ENCODE peak calls at places on chromosome 12, in ten cellular contexts. One of them, this sample, is unnamed.

GRCh38 chr12:108861878-108862587 is 4.7 kb upstream of the SSH1 start:
- DNase-seq in skeletal muscle cell: no peak
- DNase-seq in T-helper 22 cell: no peak
- DNase-seq in body of pancreas: no peak
- DNase-seq in NCI-H1105: no peak
- DNase-seq in HT1080: no peak
- DNase-seq in T47D: no peak
- DNase-seq in activated CD4-positive, alpha-beta memory T cell treated with anti-CD3 and anti-CD28 coated beads, Interleukin-2, amount 10 ng/mL, durations not matched to agents 7 days and 5 days: no peak
- DNase-seq in astrocyte of the hippocampus: no peak
- DNase-seq in amniotic stem cell: no peak
- DNase-seq in this sample: no peak

GRCh38 chr12:32671930-32672785 is 6.9 kb upstream of the DNM1L start:
- DNase-seq in skeletal muscle cell: peak; percentile 27
- DNase-seq in T-helper 22 cell: no peak
- DNase-seq in body of pancreas: peak; percentile 67
- DNase-seq in NCI-H1105: peak; percentile 64
- DNase-seq in HT1080: peak; percentile 48
- DNase-seq in T47D: peak; percentile 58
- DNase-seq in activated CD4-positive, alpha-beta memory T cell treated with anti-CD3 and anti-CD28 coated beads, Interleukin-2, amount 10 ng/mL, durations not matched to agents 7 days and 5 days: peak; percentile 21
- DNase-seq in astrocyte of the hippocampus: peak; percentile 77
- DNase-seq in amniotic stem cell: peak; percentile 62
- DNase-seq in this sample: peak; percentile 67

GRCh38 chr12:116295327-116296263 is 18.1 kb upstream of the MED13L start:
- DNase-seq in skeletal muscle cell: no peak
- DNase-seq in T-helper 22 cell: no peak
- DNase-seq in body of pancreas: no peak
- DNase-seq in NCI-H1105: no peak
- DNase-seq in HT1080: no peak
- DNase-seq in T47D: no peak
- DNase-seq in activated CD4-positive, alpha-beta memory T cell treated with anti-CD3 and anti-CD28 coated beads, Interleukin-2, amount 10 ng/mL, durations not matched to agents 7 days and 5 days: no peak
- DNase-seq in astrocyte of the hippocampus: peak; percentile 20
- DNase-seq in amniotic stem cell: no peak
- DNase-seq in this sample: no peak

GRCh38 chr12:20656600-20656999 is 38.5 kb upstream of the SLCO1C1 start:
- DNase-seq in skeletal muscle cell: no peak
- DNase-seq in T-helper 22 cell: no peak
- DNase-seq in body of pancreas: no peak
- DNase-seq in NCI-H1105: no peak
- DNase-seq in HT1080: no peak
- DNase-seq in T47D: no peak
- DNase-seq in activated CD4-positive, alpha-beta memory T cell treated with anti-CD3 and anti-CD28 coated beads, Interleukin-2, amount 10 ng/mL, durations not matched to agents 7 days and 5 days: no peak
- DNase-seq in astrocyte of the hippocampus: no peak
- DNase-seq in amniotic stem cell: no peak
- DNase-seq in this sample: no peak

GRCh38 chr12:100895197-100895596 is 100.6 kb downstream of the ANO4 start:
- DNase-seq in skeletal muscle cell: no peak
- DNase-seq in T-helper 22 cell: no peak
- DNase-seq in body of pancreas: no peak
- DNase-seq in NCI-H1105: no peak
- DNase-seq in HT1080: no peak
- DNase-seq in T47D: no peak
- DNase-seq in activated CD4-positive, alpha-beta memory T cell treated with anti-CD3 and anti-CD28 coated beads, Interleukin-2, amount 10 ng/mL, durations not matched to agents 7 days and 5 days: no peak
- DNase-seq in astrocyte of the hippocampus: no peak
- DNase-seq in amniotic stem cell: no peak
- DNase-seq in this sample: no peak

GRCh38 chr12:14928946-14929345 is 9.4 kb downstream of the ERP27 start:
- DNase-seq in skeletal muscle cell: no peak
- DNase-seq in T-helper 22 cell: no peak
- DNase-seq in body of pancreas: peak; percentile 48
- DNase-seq in NCI-H1105: no peak
- DNase-seq in HT1080: no peak
- DNase-seq in T47D: no peak
- DNase-seq in activated CD4-positive, alpha-beta memory T cell treated with anti-CD3 and anti-CD28 coated beads, Interleukin-2, amount 10 ng/mL, durations not matched to agents 7 days and 5 days: no peak
- DNase-seq in astrocyte of the hippocampus: peak; percentile 28
- DNase-seq in amniotic stem cell: no peak
- DNase-seq in this sample: no peak

GRCh38 chr12:119772431-119772830 is 104.5 kb downstream of the PRKAB1 start:
- DNase-seq in skeletal muscle cell: peak; percentile 21
- DNase-seq in T-helper 22 cell: no peak
- DNase-seq in body of pancreas: no peak
- DNase-seq in NCI-H1105: no peak
- DNase-seq in HT1080: no peak
- DNase-seq in T47D: no peak
- DNase-seq in activated CD4-positive, alpha-beta memory T cell treated with anti-CD3 and anti-CD28 coated beads, Interleukin-2, amount 10 ng/mL, durations not matched to agents 7 days and 5 days: no peak
- DNase-seq in astrocyte of the hippocampus: no peak
- DNase-seq in amniotic stem cell: no peak
- DNase-seq in this sample: no peak

GRCh38 chr12:130728158-130729058 is 12.3 kb upstream of the RIMBP2 start:
- DNase-seq in skeletal muscle cell: no peak
- DNase-seq in T-helper 22 cell: no peak
- DNase-seq in body of pancreas: no peak
- DNase-seq in NCI-H1105: no peak
- DNase-seq in HT1080: no peak
- DNase-seq in T47D: no peak
- DNase-seq in activated CD4-positive, alpha-beta memory T cell treated with anti-CD3 and anti-CD28 coated beads, Interleukin-2, amount 10 ng/mL, durations not matched to agents 7 days and 5 days: no peak
- DNase-seq in astrocyte of the hippocampus: no peak
- DNase-seq in amniotic stem cell: no peak
- DNase-seq in this sample: no peak

This sample was measured in AG04450.